ENCODE peak calls at places on chromosomes 12 and 14, in seven cellular contexts. G, Y, M, H, J, B and I are unnamed samples.

GRCh38 chr12:6182279-6182898 is 17.8 kb upstream of the CD9 start:
- DNase-seq in G (no peak), Y (peak), M (no peak), H (peak), J (peak), B (peak), I (peak)

GRCh38 chr14:101562659-101563351 is 1.5 kb downstream of the DIO3 start:
- DNase-seq in G (no peak), Y (no peak), M (peak), H (no peak), J (no peak), B (no peak), I (no peak)

GRCh38 chr12:83097656-83098055 is 410.9 kb downstream of the TMTC2 start:
- DNase-seq in G (no peak), Y (no peak), M (no peak), H (no peak), J (no peak), B (no peak), I (no peak)

GRCh38 chr12:67772276-67773169 is 124.0 kb downstream of the DYRK2 start:
- DNase-seq in G (peak), Y (no peak), M (no peak), H (peak), J (peak), B (no peak), I (peak)

GRCh38 chr12:49808686-49809368 is 19.4 kb downstream of the NCKAP5L start:
- DNase-seq in G (no peak), Y (no peak), M (no peak), H (no peak), J (peak), B (no peak), I (no peak)

GRCh38 chr12:130423136-130423535 is 85.4 kb downstream of the PIWIL1 start:
- DNase-seq in G (no peak), Y (no peak), M (no peak), H (no peak), J (no peak), B (no peak), I (no peak)

GRCh38 chr12:41014643-41015020 is 173.5 kb upstream of the PDZRN4 start:
- DNase-seq in G (no peak), Y (no peak), M (no peak), H (peak), J (peak), B (no peak), I (no peak)

GRCh38 chr12:54682674-54683073 is 34.5 kb upstream of the DCD start:
- DNase-seq in G (no peak), Y (no peak), M (no peak), H (no peak), J (no peak), B (no peak), I (no peak)

GRCh38 chr12:85007836-85008235 is 28.2 kb downstream of the TSPAN19 start:
- DNase-seq in G (no peak), Y (no peak), M (no peak), H (no peak), J (peak), B (no peak), I (peak)

GRCh38 chr12:54009171-54010052 is 627 bp downstream of the HOXC8 start:
- DNase-seq in G (no peak), Y (no peak), M (no peak), H (no peak), J (no peak), B (no peak), I (no peak)

GRCh38 chr12:76080729-76081415 is 3.6 kb downstream of the NAP1L1 start:
- DNase-seq in G (no peak), Y (no peak), M (peak), H (no peak), J (no peak), B (no peak), I (no peak)

DNA sequence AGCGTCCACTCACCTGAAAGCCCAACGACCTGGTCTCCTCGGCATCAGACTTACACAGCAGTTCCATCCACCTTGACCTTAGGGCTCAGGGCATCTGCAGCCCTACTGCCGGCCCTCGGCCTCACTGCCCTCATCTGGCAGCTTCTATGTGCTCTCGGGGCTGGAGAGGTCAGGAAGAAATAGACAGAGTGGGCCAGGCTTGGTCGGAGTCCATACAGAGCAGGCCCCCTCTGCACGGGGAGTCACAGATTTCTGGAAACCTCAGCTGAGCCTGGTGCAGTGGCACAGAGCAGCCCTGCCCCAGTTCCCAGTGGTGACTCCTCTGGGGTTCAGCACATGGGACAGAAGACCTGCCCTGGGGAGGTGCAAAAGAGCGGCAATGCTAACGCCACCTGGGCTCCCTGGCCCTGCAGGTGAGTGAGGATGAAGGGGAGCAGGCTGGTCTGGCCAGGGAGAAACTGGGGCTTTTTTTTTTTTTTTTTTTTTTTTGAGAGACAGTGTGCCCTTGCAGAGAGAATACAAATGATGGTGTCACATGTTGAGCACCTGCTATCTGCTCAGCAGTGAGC is 190.1 kb upstream of the PRMT8 start:
- DNase-seq in G (no peak), Y (no peak), M (no peak), H (no peak), J (no peak), B (no peak), I (no peak)
- H3K4me3 ChIP-seq in G (no peak), Y (no peak), M (no peak), H (no peak), J (no peak), B (no peak), I (no peak)

GRCh38 chr12:10718279-10718821 is 4.8 kb downstream of the YBX3 start:
- DNase-seq in G (no peak), Y (no peak), M (peak), H (peak), J (peak), B (no peak), I (peak)
- H3K4me3 ChIP-seq in G (no peak), Y (no peak), M (no peak), H (peak), J (peak), B (no peak), I (peak)

GRCh38 chr14:24339284-24340151 is at the start of gene RIPK3:
- DNase-seq in G (no peak), Y (no peak), M (peak), H (no peak), J (no peak), B (no peak), I (no peak)
- H3K4me3 ChIP-seq in G (peak), Y (peak), M (peak), H (peak), J (no peak), B (peak), I (peak)

DNA sequence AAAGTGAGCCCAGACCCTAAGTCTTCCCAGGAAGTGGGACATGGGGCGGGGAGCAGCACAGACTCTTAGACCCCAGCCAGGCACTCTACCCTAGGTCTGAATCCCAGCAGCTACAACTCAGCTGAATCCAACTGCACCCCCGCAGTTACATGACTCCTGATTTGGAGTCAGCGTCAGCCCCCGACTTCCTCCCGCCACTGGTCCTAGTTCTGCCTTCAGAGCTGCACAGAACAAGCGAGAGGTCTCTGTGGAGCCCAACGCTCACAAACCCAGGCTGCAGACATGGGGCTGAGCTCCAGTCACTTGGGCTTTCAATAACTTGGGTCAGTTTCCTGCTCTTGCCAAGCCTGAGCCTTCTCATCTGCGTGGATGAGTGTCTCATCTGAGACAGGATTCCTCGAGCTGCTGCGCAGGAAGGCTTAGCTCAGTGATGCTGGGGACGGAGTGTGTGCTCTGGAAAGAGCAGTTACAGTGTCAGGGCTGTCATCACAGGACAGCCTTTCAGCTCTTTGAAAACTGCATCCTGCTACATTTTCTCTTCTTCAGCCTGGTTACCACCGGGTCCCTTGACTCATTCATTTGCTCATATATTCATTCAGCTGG is 30.6 kb upstream of the NXPH4 start:
- DNase-seq in G (no peak), Y (no peak), M (no peak), H (no peak), J (no peak), B (no peak), I (no peak)
- H3K4me3 ChIP-seq in G (no peak), Y (no peak), M (no peak), H (no peak), J (no peak), B (no peak), I (no peak)

GRCh38 chr14:35383569-35384385 is 20.8 kb downstream of the NFKBIA start:
- DNase-seq in G (no peak), Y (no peak), M (no peak), H (no peak), J (no peak), B (no peak), I (no peak)

GRCh38 chr14:35386673-35387125 is 17.9 kb downstream of the NFKBIA start:
- DNase-seq in G (no peak), Y (no peak), M (no peak), H (no peak), J (no peak), B (no peak), I (no peak)

GRCh38 chr14:35387209-35387608 is 17.3 kb downstream of the NFKBIA start:
- DNase-seq in G (no peak), Y (no peak), M (no peak), H (no peak), J (no peak), B (no peak), I (no peak)

GRCh38 chr14:35384386-35385041 is 20.0 kb downstream of the NFKBIA start:
- DNase-seq in G (no peak), Y (peak), M (no peak), H (peak), J (peak), B (no peak), I (peak)

DNA sequence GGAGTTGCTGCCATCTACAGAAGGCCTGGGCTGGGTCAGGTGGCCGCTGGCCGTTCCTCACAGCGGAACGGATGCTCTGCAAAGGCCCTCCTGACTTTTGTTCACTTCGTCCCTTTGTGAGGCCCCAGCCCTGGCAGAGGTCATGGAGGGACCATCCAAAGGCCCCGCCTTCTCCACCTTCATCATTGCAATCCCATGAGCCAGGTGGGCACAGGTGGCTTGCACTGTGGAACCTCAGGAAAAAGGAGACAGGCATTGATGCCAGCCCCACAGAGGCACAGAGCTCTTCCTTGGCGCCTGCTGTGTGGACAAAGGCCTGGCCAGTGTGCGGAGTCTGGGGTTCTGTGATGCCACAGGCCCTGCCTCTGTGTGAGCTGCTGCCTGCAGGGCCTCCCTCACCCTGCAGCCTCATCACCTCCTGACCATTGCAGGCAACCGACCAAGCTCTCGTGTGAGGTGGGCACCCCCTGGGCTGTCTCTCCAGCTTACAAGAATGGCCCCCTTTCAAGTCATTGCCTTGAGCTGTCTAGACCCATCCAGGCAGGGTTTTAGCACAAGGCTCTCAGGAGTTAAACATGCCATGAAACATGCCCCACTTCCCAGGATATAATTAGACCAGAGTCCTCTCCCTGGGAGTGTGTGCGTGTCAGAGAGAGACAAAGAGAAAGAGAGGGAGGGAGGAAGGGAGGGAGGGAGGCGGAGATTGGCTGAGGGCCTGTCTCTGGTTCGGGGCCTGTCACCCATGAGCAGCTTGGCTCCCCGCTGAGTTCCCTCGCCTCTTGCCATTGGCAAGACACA is 19.3 kb downstream of the NFKBIA start:
- DNase-seq in G (no peak), Y (peak), M (no peak), H (peak), J (peak), B (peak), I (peak)
- H3K4me3 ChIP-seq in G (no peak), Y (no peak), M (no peak), H (no peak), J (no peak), B (no peak), I (no peak)

GRCh38 chr12:119593578-119594398 is at the start of gene TMEM233:
- DNase-seq in G (peak), Y (no peak), M (no peak), H (no peak), J (no peak), B (no peak), I (peak)
- H3K4me3 ChIP-seq in G (peak), Y (no peak), M (no peak), H (no peak), J (no peak), B (peak), I (peak)